ENCODE peak calls at places on chromosomes 3 and 15, in eight cellular contexts. E is stomach; R is GM23338; G is IMR-90; Q is breast epithelium; N is pancreas; T is CD8-positive, alpha-beta T cell; P is psoas muscle. O is an unnamed sample.

GRCh38 chr15:44222478-44222877 is 27.4 kb upstream of the FRMD5 start:
- DNase-seq in P (no peak), N (no peak), E (no peak), R (no peak), G (peak; percentile 36), T (no peak), Q (no peak), O (no peak)

GRCh38 chr3:138371070-138371950 is 22.9 kb downstream of the MRAS start:
- DNase-seq in P (no peak), R (no peak), N (no peak), T (no peak), Q (no peak), G (no peak), E (no peak), O (no peak)

GRCh38 chr3:65924762-65925161 is 114.0 kb downstream of the MAGI1 start:
- DNase-seq in N (no peak), G (no peak), R (no peak), Q (no peak), P (no peak), T (no peak), E (no peak), O (no peak)

GRCh38 chr3:102441832-102442231 is 7.0 kb downstream of the ZPLD1 start:
- DNase-seq in P (no peak), N (no peak), E (no peak), T (no peak), Q (no peak), R (peak; percentile 28), G (peak; percentile 48), O (no peak)

GRCh38 chr3:60048447-60048848 is 998.6 kb upstream of the CFAP20DC start:
- DNase-seq in N (no peak), R (no peak), G (no peak), T (peak; percentile 31), P (no peak), E (no peak), Q (no peak), O (no peak)

GRCh38 chr3:43345877-43346276 is 59.5 kb downstream of the SNRK start:
- DNase-seq in E (no peak), R (no peak), T (no peak), G (peak; percentile 69), P (no peak), N (no peak), Q (no peak), O (no peak)

GRCh38 chr3:49020335-49021212 is 1.3 kb upstream of the NDUFAF3 start:
- DNase-seq in E (peak; percentile 75), Q (peak; percentile 51), P (peak; percentile 61), N (peak; percentile 67), G (no peak), T (no peak), R (peak; percentile 66), O (no peak)

GRCh38 chr15:74997161-74997942 is 2.0 kb downstream of the SCAMP5 start:
- DNase-seq in P (no peak), T (no peak), R (no peak), Q (no peak), N (no peak), E (no peak), G (no peak), O (no peak)

GRCh38 chr15:77138167-77138522 is 67.2 kb upstream of the TSPAN3 start:
- DNase-seq in N (no peak), P (no peak), E (no peak), G (peak; percentile 73), T (no peak), R (no peak), Q (no peak), O (no peak)

GRCh38 chr3:112643621-112644236 is 2.8 kb upstream of the CCDC80 start:
- DNase-seq in R (peak; percentile 24), E (no peak), P (no peak), T (no peak), G (no peak), Q (no peak), N (no peak), O (no peak)

GRCh38 chr3:112642912-112643506 is 2.1 kb upstream of the CCDC80 start:
- DNase-seq in P (peak; percentile 78), Q (peak; percentile 74), E (peak; percentile 79), G (peak; percentile 92), T (peak; percentile 80), N (peak; percentile 69), R (peak; percentile 96), O (peak; percentile 85)

GRCh38 chr3:112639451-112640332 is 1.3 kb downstream of the CCDC80 start:
- DNase-seq in R (no peak), Q (no peak), G (no peak), E (no peak), T (no peak), N (no peak), P (no peak), O (no peak)

GRCh38 chr3:112640333-112640863 is 545 bp downstream of the CCDC80 start:
- DNase-seq in T (no peak), N (no peak), G (peak; percentile 90), P (no peak), R (no peak), E (no peak), Q (no peak), O (no peak)

GRCh38 chr3:112640864-112641751 is at the start of gene CCDC80:
- DNase-seq in G (peak; percentile 94), E (no peak), P (no peak), Q (no peak), N (no peak), R (peak; percentile 44), T (no peak), O (no peak)
- H3K27ac ChIP-seq in G (peak within 1 kb of the TSS; percentile 98), E (peak within 1 kb of the TSS; percentile 83), P (peak within 1 kb of the TSS; percentile 44), Q (peak within 1 kb of the TSS; percentile 73), N (peak within 1 kb of the TSS; percentile 48), R (peak within 1 kb of the TSS; percentile 35), T (no peak within 1 kb of the TSS), O (peak within 1 kb of the TSS; percentile 79)

DNA sequence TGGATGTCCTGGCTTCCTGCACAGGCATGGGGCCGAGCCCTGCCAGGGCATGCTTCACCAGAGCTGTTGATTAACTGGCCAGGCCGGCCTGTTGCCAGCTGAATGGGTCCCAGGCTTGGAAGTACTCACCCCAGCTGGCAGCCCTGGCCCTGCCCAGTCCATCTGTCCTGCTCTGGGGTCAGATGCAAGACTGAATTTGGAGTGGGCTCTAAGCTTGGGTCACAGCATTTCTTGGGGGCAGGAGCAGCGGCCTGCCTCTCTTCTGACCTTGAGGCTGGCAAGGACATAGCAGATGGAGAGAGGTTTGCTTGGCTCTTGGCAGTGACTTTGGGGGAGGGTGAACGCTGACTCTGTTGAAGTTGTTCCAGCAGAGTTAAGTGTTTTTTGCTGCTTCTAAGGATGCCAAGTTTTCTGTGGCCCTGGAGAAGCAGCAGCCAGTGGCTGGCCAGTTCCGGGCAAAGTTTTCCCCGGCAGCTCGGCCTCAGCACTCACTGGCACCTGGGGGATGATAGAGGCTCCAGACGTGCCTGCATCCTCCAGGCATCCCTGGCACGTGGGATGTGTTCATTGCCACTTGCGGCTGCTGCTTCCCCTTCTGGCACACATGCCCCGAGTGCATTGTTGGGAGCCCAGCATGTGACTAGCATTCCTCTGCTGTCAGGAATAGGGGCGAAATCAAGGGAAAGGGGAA is 22.9 kb downstream of the PDIA5 start:
- DNase-seq in P (peak; percentile 63), Q (no peak), N (peak; percentile 75), E (peak; percentile 89), R (no peak), T (no peak), G (no peak), O (no peak)
- H3K27ac ChIP-seq in P (no peak overlapping the region), Q (no peak overlapping the region), N (peak overlapping the region; percentile 26), E (peak overlapping the region; percentile 63), R (no peak overlapping the region), T (no peak overlapping the region), G (no peak overlapping the region), O (no peak overlapping the region)

GRCh38 chr3:29452923-29453277 is 172.0 kb downstream of the RBMS3 start:
- DNase-seq in T (no peak), P (no peak), R (peak; percentile 32), N (no peak), E (no peak), Q (no peak), G (peak; percentile 8), O (no peak)

GRCh38 chr3:29451901-29452300 is 171.0 kb downstream of the RBMS3 start:
- DNase-seq in N (no peak), T (no peak), P (no peak), E (no peak), R (no peak), Q (no peak), G (no peak), O (no peak)

GRCh38 chr3:29456901-29457300 is 176.0 kb downstream of the RBMS3 start:
- DNase-seq in N (no peak), E (no peak), R (no peak), T (no peak), P (no peak), Q (no peak), G (no peak), O (no peak)

GRCh38 chr3:29454326-29454725 is 173.5 kb downstream of the RBMS3 start:
- DNase-seq in G (no peak), E (no peak), R (no peak), P (no peak), N (no peak), T (no peak), Q (peak; percentile 41), O (no peak)

DNA sequence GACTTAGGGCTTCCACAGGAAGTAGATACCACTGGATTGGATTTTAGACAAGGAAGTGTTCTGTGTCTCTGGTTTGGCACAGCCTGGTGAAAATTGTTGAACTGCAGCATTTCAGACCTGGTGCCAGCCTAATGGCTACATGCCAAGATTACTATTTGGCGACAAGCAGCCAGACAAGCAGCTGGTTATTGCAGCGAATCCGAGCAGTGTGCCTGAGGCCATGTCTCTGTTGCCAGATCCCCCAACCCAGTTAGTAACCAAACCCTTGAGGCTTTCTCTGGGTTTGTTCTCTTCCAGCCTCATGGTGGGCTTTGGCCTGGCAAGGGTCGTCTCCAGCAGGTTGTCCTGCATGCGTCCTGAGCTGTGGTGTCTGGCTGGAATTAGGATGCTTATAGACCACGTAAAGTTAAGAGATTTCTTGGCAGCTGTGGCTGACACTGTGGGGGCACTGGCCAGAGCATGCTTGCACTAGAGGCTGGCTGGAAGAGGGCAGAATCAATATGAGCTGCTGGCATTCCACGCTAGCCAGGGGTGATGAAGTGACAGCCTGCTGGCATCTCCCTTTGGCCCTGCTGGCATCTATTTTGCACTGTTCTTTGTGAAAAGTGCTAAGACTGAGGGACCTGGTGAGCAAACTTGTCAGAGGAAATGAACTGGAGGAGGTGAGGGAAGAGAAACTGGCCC is 172.5 kb downstream of the RBMS3 start:
- DNase-seq in P (peak; percentile 21), R (no peak), Q (peak; percentile 81), T (no peak), G (no peak), N (peak; percentile 51), E (peak; percentile 75), O (no peak)
- H3K27ac ChIP-seq in P (peak overlapping the region; percentile 47), R (no peak overlapping the region), Q (peak overlapping the region; percentile 68), T (no peak overlapping the region), G (no peak overlapping the region), N (peak overlapping the region; percentile 50), E (no peak overlapping the region), O (peak overlapping the region; percentile 49)

DNA sequence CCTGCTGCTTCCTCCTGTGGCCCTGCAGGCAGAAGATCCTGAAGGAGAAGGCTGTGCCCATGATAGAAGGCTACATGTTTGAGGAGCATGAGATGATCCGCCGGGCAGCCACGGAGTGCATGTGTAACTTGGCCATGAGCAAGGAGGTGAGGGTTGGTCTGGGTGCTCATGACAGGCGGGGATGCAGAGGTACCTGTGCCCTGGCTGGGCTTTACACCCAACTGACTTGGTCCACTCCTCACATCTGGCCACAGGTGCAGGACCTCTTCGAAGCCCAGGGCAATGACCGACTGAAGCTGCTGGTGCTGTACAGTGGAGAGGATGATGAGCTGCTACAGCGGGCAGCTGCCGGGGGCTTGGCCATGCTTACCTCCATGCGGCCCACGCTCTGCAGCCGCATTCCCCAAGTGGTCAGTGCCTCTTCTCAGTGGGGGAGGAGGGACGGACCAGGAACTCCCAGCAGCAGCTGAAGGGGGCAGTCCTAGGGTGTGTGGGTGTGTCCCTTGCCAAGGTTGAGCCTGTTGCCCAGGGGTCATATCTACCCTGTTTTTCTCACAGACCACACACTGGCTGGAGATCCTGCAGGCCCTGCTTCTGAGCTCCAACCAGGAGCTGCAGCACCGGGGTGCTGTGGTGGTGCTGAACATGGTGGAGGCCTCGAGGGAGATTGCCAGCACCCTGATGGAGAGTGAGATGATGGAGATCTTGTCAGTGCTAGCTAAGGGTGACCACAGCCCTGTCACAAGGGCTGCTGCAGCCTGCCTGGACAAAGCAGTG is 1.6 kb upstream of the RCCD1 start:
- DNase-seq in E (no peak), P (no peak), Q (no peak), N (no peak), G (no peak), T (no peak), R (no peak), O (no peak)
- H3K27ac ChIP-seq in E (no peak overlapping the region), P (no peak overlapping the region), Q (no peak overlapping the region), N (no peak overlapping the region), G (no peak overlapping the region), T (no peak overlapping the region), R (no peak overlapping the region), O (no peak overlapping the region)